ENCODE peak calls at places on chromosome 14, in nine cellular contexts. N is breast epithelium, T is gastrocnemius medialis, F is uterus, L is ovary, C is adrenal gland, V is body of pancreas, U is prostate gland, X is spleen. H is an unnamed sample. For H3K27me3, the result is how much of the 10 kb centered on the place peaks cover.

GRCh38 chr14:89246290-89246689 is 170.7 kb downstream of the FOXN3 start:
- DNase-seq in N (no peak), T (no peak), L (no peak), F (no peak), C (no peak), X (no peak), V (no peak), U (no peak), H (no peak)

GRCh38 chr14:67187826-67188225 is 1.4 kb upstream of the GARIN2 start:
- DNase-seq in L (no peak), F (no peak), C (no peak), V (no peak), T (no peak), X (no peak), N (no peak), U (no peak), H (no peak)

GRCh38 chr14:86781111-86781510 is 1211.9 kb downstream of the GALC start:
- DNase-seq in U (no peak), N (no peak), V (no peak), T (no peak), X (no peak), C (no peak), F (no peak), L (no peak), H (no peak)

GRCh38 chr14:69605761-69606160 is 5.6 kb upstream of the SUSD6 start:
- DNase-seq in C (no peak), N (no peak), X (no peak), L (no peak), F (no peak), U (no peak), T (no peak), V (no peak), H (no peak)

GRCh38 chr14:96102071-96102856 is 63.1 kb downstream of the C14orf132 start:
- DNase-seq in F (no peak), X (no peak), N (no peak), V (no peak), L (no peak), C (no peak), U (no peak), T (no peak), H (no peak)

GRCh38 chr14:75223664-75224154 is 47.3 kb upstream of the TMED10 start:
- DNase-seq in X (no peak), L (no peak), C (peak), F (no peak), T (peak), U (no peak), N (no peak), V (peak), H (no peak)

GRCh38 chr14:55556929-55557623 is 22.9 kb upstream of the KTN1 start:
- DNase-seq in X (no peak), C (peak), N (peak), F (peak), V (peak), L (peak), T (peak), U (peak), H (no peak)

GRCh38 chr14:75283884-75284563 is 5.4 kb downstream of the FOS start:
- DNase-seq in U (no peak), V (peak), L (no peak), F (no peak), X (peak), N (no peak), C (peak), T (peak), H (peak)

GRCh38 chr14:78254911-78255431 is 84.8 kb downstream of the NRXN3 start:
- DNase-seq in U (no peak), X (no peak), V (no peak), C (no peak), N (no peak), L (no peak), F (no peak), T (no peak), H (no peak)

GRCh38 chr14:99247091-99247729 is 24.8 kb downstream of the BCL11B start:
- DNase-seq in X (no peak), U (no peak), T (no peak), F (no peak), V (no peak), N (no peak), C (no peak), L (no peak), H (no peak)

GRCh38 chr14:38481939-38482678 is 226.2 kb upstream of the CLEC14A start:
- DNase-seq in V (no peak), F (no peak), L (no peak), T (no peak), C (no peak), X (no peak), N (no peak), U (no peak), H (no peak)

GRCh38 chr14:90384543-90384911 is 12.3 kb upstream of the CALM1 start:
- DNase-seq in T (no peak), U (no peak), N (no peak), F (no peak), L (no peak), C (no peak), X (no peak), V (no peak), H (no peak)

GRCh38 chr14:56751471-56751870 is 58.8 kb downstream of the OTX2 start:
- DNase-seq in X (no peak), C (no peak), F (no peak), T (no peak), V (no peak), U (no peak), N (no peak), L (no peak), H (no peak)

GRCh38 chr14:22973217-22974032 is 8.9 kb downstream of the AJUBA start:
- DNase-seq in F (peak), U (peak), X (no peak), V (peak), L (no peak), N (no peak), C (peak), T (no peak), H (peak)

GRCh38 chr14:61178226-61179060 is 102.7 kb downstream of the TMEM30B start:
- DNase-seq in T (peak), F (no peak), C (peak), V (no peak), U (no peak), X (no peak), N (no peak), L (no peak), H (no peak)

GRCh38 chr14:40240456-40240855 is 808.2 kb upstream of the FBXO33 start:
- DNase-seq in N (no peak), L (no peak), F (no peak), V (no peak), U (no peak), X (no peak), T (no peak), C (no peak), H (no peak)

GRCh38 chr14:103334644-103335603 is 887 bp downstream of the EIF5 start:
- DNase-seq in N (peak), V (peak), U (peak), X (peak), F (peak), T (peak), C (peak), L (peak), H (peak)
- TF ChIP-seq POLR2A in N (peak), V (no peak), U (peak), X (no peak), F (no peak), T (no peak), C (peak), L (no peak), H (no peak)

GRCh38 chr14:42535397-42535796 is 928.7 kb downstream of the LRFN5 start:
- DNase-seq in V (no peak), N (no peak), C (no peak), F (no peak), X (no peak), T (no peak), U (no peak), L (no peak), H (no peak)
- TF ChIP-seq CTCF in V (no peak), N (no peak), C (no peak), F (no peak), X (no peak), T (no peak), U (no peak), L (no peak), H (no peak)

DNA sequence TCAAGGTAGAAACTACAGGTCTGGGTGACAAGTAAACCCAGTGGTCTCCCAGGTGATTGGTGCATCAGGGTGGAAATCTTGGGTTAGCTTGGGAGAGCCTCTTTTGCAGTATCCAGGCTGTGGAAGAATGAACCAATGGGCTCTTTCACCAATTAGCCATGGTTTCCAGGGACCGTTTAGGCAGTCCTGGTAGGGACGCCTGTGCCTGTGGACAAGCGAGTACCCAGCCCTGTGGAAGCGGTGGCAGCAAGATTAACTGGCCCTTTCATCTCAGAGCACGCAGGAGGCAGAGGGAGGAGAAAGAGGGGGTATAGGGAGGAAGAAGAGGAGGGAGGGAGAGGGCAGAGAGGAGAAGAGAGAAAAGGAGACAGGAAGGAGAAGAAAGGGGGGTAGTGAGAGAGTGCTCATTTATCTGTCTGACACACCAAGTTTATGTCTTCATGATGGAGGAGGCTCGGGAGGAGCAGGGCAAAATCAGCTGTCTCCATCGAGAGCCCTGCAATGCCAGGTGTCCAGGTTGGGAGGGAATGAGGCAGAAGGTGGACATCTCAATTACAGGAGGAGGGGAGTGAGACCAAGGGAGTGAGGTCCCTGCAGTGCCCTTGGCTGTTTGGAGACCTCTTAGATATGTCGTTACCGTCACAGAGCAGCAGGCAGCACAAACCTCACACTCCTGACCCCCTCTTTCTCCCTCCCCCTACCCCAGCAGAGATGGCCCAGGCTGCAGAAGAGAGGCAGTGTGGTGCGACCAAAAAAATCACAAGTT is 4.6 kb upstream of the ZDHHC22 start:
- DNase-seq in T (no peak), U (no peak), C (peak), L (no peak), F (no peak), N (no peak), V (no peak), X (peak), H (no peak)
- H3K27me3 ChIP-seq in T (under half), U (under half), C (under half), L (under half), F (under half), N (under half), V (under half), X (half or more), H (under half)

DNA sequence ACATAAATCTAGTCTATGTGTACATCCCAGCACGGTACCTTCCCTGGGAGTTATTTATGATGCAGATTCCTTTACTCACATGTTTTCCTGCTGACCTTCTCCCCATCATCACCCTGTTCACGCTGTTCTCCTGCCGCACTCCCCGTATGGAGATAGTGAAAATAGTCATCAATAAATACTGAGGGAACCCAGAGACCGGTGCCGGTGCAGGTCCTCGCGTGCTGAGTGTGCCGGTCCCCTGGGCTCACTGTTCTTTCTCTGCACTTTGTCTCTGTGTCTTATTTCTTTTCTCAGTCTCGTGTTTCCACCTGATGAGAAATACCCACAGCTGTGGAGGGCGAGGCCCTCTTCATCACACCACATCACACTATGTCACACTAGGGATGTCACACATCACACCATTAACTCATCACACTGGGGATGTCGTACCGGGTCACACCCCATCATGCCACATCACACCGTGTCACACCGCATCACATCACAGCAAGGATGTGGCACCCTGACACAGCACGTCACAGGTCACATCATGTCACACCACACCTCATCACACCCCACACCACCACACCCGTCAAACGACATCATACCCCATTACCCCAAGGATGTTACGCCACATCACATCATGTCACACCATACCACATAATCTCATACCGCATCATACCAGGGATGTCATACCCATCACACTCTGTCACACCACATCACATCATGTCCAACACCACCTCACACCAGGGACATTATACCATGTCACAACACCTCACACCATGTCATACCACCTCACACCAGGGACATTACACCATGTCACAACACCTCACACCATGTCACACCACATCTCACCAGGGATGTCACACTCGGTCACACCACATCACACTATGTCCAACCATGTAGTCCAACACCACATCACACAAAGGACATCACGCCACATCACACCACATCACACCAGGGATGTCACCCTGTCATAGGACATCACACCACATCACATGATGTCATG is 207.0 kb downstream of the TMEM121 start:
- DNase-seq in X (no peak), N (no peak), F (no peak), L (no peak), C (no peak), V (no peak), T (no peak), U (no peak), H (no peak)
- TF ChIP-seq POLR2A in X (no peak), N (no peak), F (no peak), L (no peak), C (no peak), V (no peak), T (no peak), U (no peak), H (no peak)

H was measured in tibial nerve.